ENCODE peak calls at places on chromosomes 12 and 14, in seven cellular contexts. A, Q, C, J, T, K and E are unnamed samples.

GRCh38 chr14:99534863-99535262 is 53.7 kb downstream of the CCNK start:
- DNase-seq in C (no peak), J (no peak), T (no peak), A (no peak), Q (no peak), K (no peak), E (no peak)

GRCh38 chr14:99747167-99747566 is 46.0 kb upstream of the EML1 start:
- DNase-seq in A (no peak), Q (no peak), C (no peak), T (no peak), K (no peak), J (no peak), E (no peak)

GRCh38 chr12:47417960-47418359 is 287.9 kb downstream of the RPAP3 start:
- DNase-seq in J (no peak), Q (no peak), C (no peak), K (no peak), T (no peak), A (no peak), E (no peak)

GRCh38 chr12:98644433-98644711 is 216 bp downstream of the IKBIP start:
- DNase-seq in C (no peak), Q (no peak), J (no peak), A (no peak), K (peak), T (no peak), E (no peak)

GRCh38 chr12:46387697-46388096 is 15.1 kb upstream of the SLC38A2 start:
- DNase-seq in Q (no peak), K (no peak), J (no peak), A (no peak), T (no peak), C (no peak), E (no peak)

GRCh38 chr12:130966443-130967030 is 12.8 kb downstream of the ADGRD1 start:
- DNase-seq in T (no peak), K (peak), C (peak), Q (no peak), J (no peak), A (no peak), E (no peak)

GRCh38 chr12:94638521-94638920 is 11.8 kb downstream of the TMCC3 start:
- DNase-seq in T (no peak), C (no peak), Q (no peak), K (no peak), J (no peak), A (no peak), E (no peak)

GRCh38 chr12:67019070-67019469 is 250.1 kb upstream of the CAND1 start:
- DNase-seq in T (no peak), Q (no peak), K (no peak), A (no peak), J (no peak), C (no peak), E (peak)

GRCh38 chr12:124949066-124949465 is 34.6 kb upstream of the UBC start:
- DNase-seq in C (no peak), T (no peak), J (no peak), K (no peak), A (no peak), Q (no peak), E (no peak)

GRCh38 chr12:59164991-59165718 is 244.9 kb upstream of the LRIG3 start:
- DNase-seq in Q (no peak), K (no peak), A (no peak), C (no peak), T (no peak), J (no peak), E (peak)

GRCh38 chr12:27333311-27334009 is 824 bp downstream of the BMAL2 start:
- DNase-seq in T (no peak), C (no peak), A (peak), K (peak), J (peak), Q (peak), E (peak)

GRCh38 chr14:57262117-57262516 is 6.6 kb downstream of the EXOC5 start:
- DNase-seq in J (no peak), C (no peak), A (no peak), Q (no peak), K (no peak), T (no peak), E (no peak)

GRCh38 chr12:77537648-77538047 is 293.0 kb upstream of the NAV3 start:
- DNase-seq in T (no peak), J (no peak), Q (no peak), C (no peak), K (no peak), A (no peak), E (no peak)

GRCh38 chr14:22088614-22089359 is 415.2 kb upstream of the OR4E1 start:
- DNase-seq in T (no peak), C (no peak), A (no peak), K (no peak), J (no peak), Q (no peak), E (no peak)

GRCh38 chr14:101072945-101073597 is 169.5 kb upstream of the RTL1 start:
- DNase-seq in J (peak), K (peak), Q (no peak), A (no peak), T (peak), C (peak), E (peak)

GRCh38 chr14:38078393-38078792 is 129.3 kb upstream of the SSTR1 start:
- DNase-seq in A (peak), Q (no peak), T (no peak), J (no peak), K (no peak), C (no peak), E (no peak)

GRCh38 chr14:76920572-76921175 is 94.5 kb downstream of the LRRC74A start:
- DNase-seq in A (no peak), C (no peak), J (no peak), Q (no peak), T (no peak), K (no peak), E (no peak)

GRCh38 chr14:100692859-100693558 is 33.7 kb upstream of the DLK1 start:
- DNase-seq in T (peak), K (no peak), A (no peak), C (peak), Q (no peak), J (no peak), E (no peak)

GRCh38 chr14:103679351-103679750 is 35.9 kb downstream of the XRCC3 start:
- DNase-seq in C (no peak), Q (no peak), A (peak), K (peak), J (peak), T (no peak), E (peak)

GRCh38 chr14:66944872-66945271 is 244.4 kb upstream of the GARIN2 start:
- DNase-seq in J (no peak), C (no peak), T (no peak), A (peak), Q (no peak), K (no peak), E (peak)

GRCh38 chr14:73973497-73973896 is 23.4 kb downstream of the COQ6 start:
- DNase-seq in T (no peak), K (no peak), Q (no peak), C (no peak), J (no peak), A (no peak), E (no peak)

GRCh38 chr14:58663494-58664111 is 25.8 kb downstream of the DACT1 start:
- DNase-seq in T (peak), J (no peak), K (no peak), A (no peak), Q (no peak), C (no peak), E (no peak)

GRCh38 chr12:13101854-13102375 is 1.6 kb downstream of the GSG1 start:
- DNase-seq in K (no peak), J (peak), Q (no peak), T (no peak), C (no peak), A (no peak), E (peak)

GRCh38 chr14:61608245-61609142 is 86.8 kb upstream of the HIF1A start:
- DNase-seq in J (no peak), Q (no peak), T (no peak), A (no peak), K (no peak), C (no peak), E (no peak)

GRCh38 chr12:80472912-80473500 is 29.0 kb downstream of the PTPRQ start:
- DNase-seq in Q (no peak), A (no peak), K (peak), C (no peak), T (peak), J (no peak), E (peak)